ENCODE peak calls at places on chromosomes 5 and 9, in seven cellular contexts. E is WTC11, D is AG04449, L is psoas muscle, I is cardiac fibroblast, P is DND-41, V is AG09319. Z is an unnamed sample.

GRCh38 chr5:11166906-11167305 is 405.9 kb upstream of the DAP start:
- DNase-seq in V (no peak), P (no peak), E (no peak), D (no peak), L (no peak), I (no peak), Z (no peak)

GRCh38 chr5:136212252-136212721 is 19.3 kb upstream of the SMIM32 start:
- DNase-seq in E (peak), L (peak), I (peak), P (peak), D (no peak), V (peak), Z (peak)

GRCh38 chr5:55920784-55921183 is 69.6 kb downstream of the IL31RA start:
- DNase-seq in D (no peak), L (no peak), I (peak), V (no peak), P (no peak), E (no peak), Z (peak)

GRCh38 chr5:99664972-99665371 is 736.2 kb upstream of the CHD1 start:
- DNase-seq in D (no peak), L (no peak), I (no peak), P (no peak), V (no peak), E (no peak), Z (no peak)

GRCh38 chr9:130995399-130995941 is 13.5 kb upstream of the LAMC3 start:
- DNase-seq in P (peak), I (peak), E (no peak), L (peak), V (no peak), D (no peak), Z (no peak)

GRCh38 chr9:10843151-10843550 is 230.3 kb upstream of the PTPRD start:
- DNase-seq in V (no peak), D (no peak), P (no peak), I (no peak), E (no peak), L (no peak), Z (no peak)

GRCh38 chr5:154513669-154514084 is 35.6 kb upstream of the HAND1 start:
- DNase-seq in D (no peak), E (no peak), I (peak), P (no peak), V (no peak), L (no peak), Z (no peak)

GRCh38 chr9:124795881-124796415 is 19.0 kb downstream of the OLFML2A start:
- DNase-seq in D (no peak), P (no peak), V (no peak), E (no peak), L (no peak), I (peak), Z (no peak)

GRCh38 chr5:116361171-116361967 is 213.3 kb downstream of the SEMA6A start:
- DNase-seq in E (peak), V (no peak), L (peak), I (peak), D (no peak), P (no peak), Z (no peak)

GRCh38 chr5:68178579-68178978 is 37.0 kb upstream of the PIK3R1 start:
- DNase-seq in L (no peak), V (no peak), P (no peak), E (no peak), D (no peak), I (no peak), Z (no peak)

GRCh38 chr5:174535691-174536090 is 188.7 kb upstream of the MSX2 start:
- DNase-seq in V (no peak), P (no peak), E (no peak), L (no peak), D (no peak), I (peak), Z (no peak)

GRCh38 chr5:14871084-14871572 is 450 bp downstream of the ANKH start:
- DNase-seq in D (no peak), P (peak), I (no peak), V (no peak), L (peak), E (no peak), Z (peak)

GRCh38 chr9:115808695-115809094 is 344.9 kb upstream of the PAPPA start:
- DNase-seq in I (peak), D (no peak), E (no peak), V (peak), P (no peak), L (no peak), Z (no peak)

GRCh38 chr5:130109152-130109551 is 204.9 kb downstream of the CHSY3 start:
- DNase-seq in V (no peak), I (peak), D (no peak), P (no peak), L (no peak), E (no peak), Z (peak)

GRCh38 chr5:133685402-133686018 is 73.2 kb upstream of the FSTL4 start:
- DNase-seq in V (no peak), E (no peak), L (no peak), D (no peak), P (no peak), I (no peak), Z (no peak)

GRCh38 chr9:69176446-69177135 is 2.5 kb downstream of the TJP2 start:
- DNase-seq in L (no peak), I (no peak), E (no peak), P (no peak), D (no peak), V (no peak), Z (peak)

GRCh38 chr5:171484460-171484899 is 65.0 kb downstream of the FGF18 start:
- DNase-seq in I (peak), L (no peak), D (no peak), P (peak), V (no peak), E (peak), Z (peak)

GRCh38 chr5:133341296-133341695 is 271.0 kb downstream of the FSTL4 start:
- DNase-seq in E (no peak), P (no peak), D (no peak), V (no peak), I (no peak), L (no peak), Z (no peak)

GRCh38 chr5:87195616-87196015 is 72.1 kb upstream of the RASA1 start:
- DNase-seq in E (no peak), L (no peak), I (peak), V (no peak), D (no peak), P (no peak), Z (no peak)

GRCh38 chr9:125141251-125141650 is 2.1 kb downstream of the SCAI start:
- DNase-seq in E (no peak), V (no peak), I (no peak), L (no peak), P (no peak), D (no peak), Z (no peak)

GRCh38 chr9:96460877-96461276 is 10.9 kb downstream of the HABP4 start:
- DNase-seq in E (no peak), V (no peak), D (peak), P (no peak), I (peak), L (no peak), Z (no peak)

GRCh38 chr5:75034137-75034739 is 18.1 kb downstream of the GCNT4 start:
- DNase-seq in P (peak), V (no peak), L (no peak), E (no peak), I (no peak), D (no peak), Z (no peak)

GRCh38 chr5:149210968-149211495 is 60.6 kb upstream of the AFAP1L1 start:
- DNase-seq in L (no peak), D (no peak), E (no peak), I (no peak), V (no peak), P (peak), Z (no peak)

GRCh38 chr9:37948417-37948980 is 44.6 kb upstream of the SLC25A51 start:
- DNase-seq in E (no peak), V (no peak), D (no peak), L (no peak), I (no peak), P (no peak), Z (no peak)

GRCh38 chr9:129211686-129212085 is 33.6 kb upstream of the IER5L start:
- DNase-seq in D (no peak), P (no peak), L (no peak), E (no peak), I (no peak), V (no peak), Z (no peak)

GRCh38 chr5:10527281-10527950 is 36.5 kb upstream of the ANKRD33B start:
- DNase-seq in V (no peak), E (no peak), D (no peak), P (no peak), L (no peak), I (no peak), Z (no peak)

GRCh38 chr9:104868687-104869404 is 59.1 kb downstream of the ABCA1 start:
- DNase-seq in D (no peak), P (no peak), E (peak), I (peak), V (peak), L (peak), Z (peak)

GRCh38 chr9:84323777-84324317 is 16.7 kb downstream of the SLC28A3 start:
- DNase-seq in E (no peak), V (no peak), I (no peak), D (no peak), P (no peak), L (no peak), Z (no peak)

GRCh38 chr5:234450-234849 is 16.3 kb downstream of the SDHA start:
- DNase-seq in V (no peak), E (no peak), D (no peak), I (no peak), P (no peak), L (no peak), Z (no peak)

GRCh38 chr5:150573867-150574817 is 66.2 kb downstream of the NDST1 start:
- DNase-seq in D (no peak), I (no peak), L (no peak), E (no peak), P (no peak), V (no peak), Z (no peak)
- TF ChIP-seq CTCF in D (peak), I (peak), L (no peak), E (no peak), P (no peak), V (peak), Z (no peak)

GRCh38 chr9:114250648-114251047 is 72.2 kb upstream of the ORM1 start:
- DNase-seq in L (no peak), P (no peak), D (no peak), V (no peak), E (no peak), I (no peak), Z (no peak)
- TF ChIP-seq CTCF in L (no peak), P (no peak), D (no peak), V (no peak), E (no peak), I (no peak), Z (no peak)

GRCh38 chr5:41637869-41638268 is 127.5 kb upstream of the PLCXD3 start:
- DNase-seq in E (no peak), P (no peak), L (no peak), D (no peak), I (no peak), V (no peak), Z (no peak)

GRCh38 chr5:41638685-41639084 is 128.3 kb upstream of the PLCXD3 start:
- DNase-seq in L (no peak), P (no peak), V (no peak), D (no peak), I (no peak), E (no peak), Z (no peak)

GRCh38 chr5:41636605-41637004 is 126.2 kb upstream of the PLCXD3 start:
- DNase-seq in E (peak), D (no peak), I (peak), V (no peak), P (peak), L (no peak), Z (no peak)

GRCh38 chr5:41637424-41637823 is 127.0 kb upstream of the PLCXD3 start:
- DNase-seq in I (peak), P (no peak), L (no peak), E (peak), D (no peak), V (no peak), Z (no peak)

DNA sequence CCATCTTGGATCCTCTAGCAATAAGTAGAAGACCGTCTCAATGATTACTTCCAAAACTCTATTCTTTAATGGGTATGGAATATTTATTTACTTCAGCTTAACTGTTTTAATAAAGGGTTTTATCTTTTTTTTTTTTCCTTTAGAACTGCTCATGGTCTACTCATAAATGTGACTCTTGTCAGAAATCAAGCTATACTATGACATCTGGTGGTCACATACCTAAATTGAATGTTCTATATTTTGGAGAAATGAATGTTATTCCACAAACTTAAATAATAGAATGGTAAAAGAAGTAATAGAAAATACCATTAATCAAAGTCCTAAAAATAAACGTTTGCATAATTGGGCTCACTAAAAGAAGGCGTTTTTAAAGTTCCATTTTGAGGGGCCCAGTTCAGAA is 131.2 kb upstream of the PLCXD3 start:
- DNase-seq in D (no peak), P (no peak), E (no peak), L (no peak), I (peak), V (no peak), Z (no peak)
- TF ChIP-seq CTCF in D (no peak), P (no peak), E (no peak), L (no peak), I (peak), V (peak), Z (no peak)

DNA sequence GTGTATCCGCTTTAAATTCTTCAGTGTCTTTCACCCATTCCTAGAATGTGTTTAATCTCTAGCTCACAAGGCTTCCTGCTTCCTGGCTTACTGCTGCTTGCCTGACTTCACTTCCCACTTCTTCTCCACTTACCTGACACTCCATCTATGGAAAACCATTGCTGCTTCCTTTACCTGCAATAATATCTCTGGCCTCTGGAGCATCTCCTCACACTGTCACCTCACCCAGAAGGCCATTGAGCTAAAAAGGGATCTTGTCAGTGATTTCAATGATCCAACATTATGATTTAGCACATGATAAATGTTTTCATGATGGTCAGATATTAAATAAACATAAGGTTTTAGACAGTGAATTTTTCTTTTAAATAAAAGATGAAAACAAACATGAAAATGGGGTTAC is 281.1 kb downstream of the MRPS30 start:
- DNase-seq in D (no peak), I (no peak), V (no peak), E (no peak), L (no peak), P (no peak), Z (no peak)
- TF ChIP-seq CTCF in D (no peak), I (no peak), V (no peak), E (no peak), L (no peak), P (no peak), Z (no peak)

GRCh38 chr5:131514316-131515275 is 120.4 kb downstream of the RAPGEF6 start:
- DNase-seq in V (no peak), L (no peak), E (no peak), P (peak), I (peak), D (no peak), Z (peak)
- TF ChIP-seq CTCF in V (no peak), L (peak), E (no peak), P (peak), I (peak), D (no peak), Z (no peak)

GRCh38 chr5:141665995-141666940 is 15.1 kb upstream of the FCHSD1 start:
- DNase-seq in I (no peak), D (no peak), E (no peak), P (no peak), L (no peak), V (no peak), Z (no peak)

GRCh38 chr5:141672071-141672855 is 9.8 kb downstream of the ARAP3 start:
- DNase-seq in P (no peak), L (no peak), E (no peak), V (no peak), I (no peak), D (no peak), Z (no peak)

GRCh38 chr5:141672856-141673813 is 8.9 kb downstream of the ARAP3 start:
- DNase-seq in I (no peak), D (no peak), L (no peak), V (no peak), P (peak), E (no peak), Z (no peak)

GRCh38 chr5:141668601-141669265 is 13.3 kb downstream of the ARAP3 start:
- DNase-seq in L (no peak), I (no peak), D (no peak), E (no peak), P (no peak), V (no peak), Z (no peak)

DNA sequence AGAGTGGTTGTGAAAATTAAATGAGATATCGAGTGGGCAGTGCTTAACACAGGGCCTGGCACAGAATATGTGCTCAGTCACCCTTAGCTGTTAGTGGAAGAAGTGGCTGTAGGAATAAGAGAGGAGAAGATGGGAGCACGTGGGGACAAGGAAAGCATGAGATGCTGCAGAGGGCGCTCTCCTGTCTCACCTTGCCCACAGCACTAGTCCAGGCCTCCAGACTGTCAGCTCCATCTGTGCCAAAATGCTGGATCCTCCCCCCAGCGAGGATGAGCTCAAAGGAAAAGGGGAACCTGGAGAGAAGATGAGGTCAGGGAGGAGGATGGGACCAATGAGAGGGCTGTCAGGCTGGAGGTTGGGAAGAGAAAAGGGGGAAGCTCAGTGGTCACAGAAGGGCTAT is 12.5 kb downstream of the ARAP3 start:
- DNase-seq in I (no peak), P (no peak), E (no peak), D (no peak), L (no peak), V (no peak), Z (no peak)
- TF ChIP-seq CTCF in I (no peak), P (no peak), E (peak), D (no peak), L (no peak), V (no peak), Z (no peak)

GRCh38 chr5:8394965-8395364 is 526.0 kb downstream of the MTRR start:
- DNase-seq in I (no peak), V (no peak), L (no peak), D (no peak), E (no peak), P (no peak), Z (no peak)
- TF ChIP-seq CTCF in I (no peak), V (no peak), L (no peak), D (no peak), E (no peak), P (no peak), Z (no peak)

GRCh38 chr5:140408750-140409241 is 7.2 kb downstream of the ANKHD1 start:
- DNase-seq in L (no peak), P (no peak), V (no peak), I (no peak), E (no peak), D (no peak), Z (no peak)
- TF ChIP-seq CTCF in L (no peak), P (no peak), V (no peak), I (no peak), E (no peak), D (no peak), Z (no peak)

Z was measured in GM13976.